ENCODE peak calls at places on chromosomes 4 and X, in six cellular contexts. I is suprapubic skin, Z is GM06990, D is fibroblast of the aortic adventitia, M is body of pancreas, K is AG09309. W is an unnamed sample.

GRCh38 chr4:133592591-133592990 is 443.5 kb downstream of the PCDH10 start:
- DNase-seq in I (no peak), Z (no peak), D (no peak), M (no peak), K (no peak), W (no peak)

GRCh38 chr4:83234902-83235644 is 49.5 kb downstream of the COQ2 start:
- DNase-seq in I (no peak), Z (no peak), D (no peak), M (no peak), K (no peak), W (no peak)

GRCh38 chr4:40395166-40395900 is 60.2 kb downstream of the CHRNA9 start:
- DNase-seq in I (no peak), Z (no peak), D (no peak), M (peak; percentile 48), K (no peak), W (no peak)

GRCh38 chr4:151407466-151408379 is 1.3 kb upstream of the FHIP1A start:
- DNase-seq in I (peak; percentile 79), Z (peak; percentile 63), D (no peak), M (peak; percentile 56), K (no peak), W (no peak)

GRCh38 chr4:188037003-188037713 is 41.6 kb downstream of the ZFP42 start:
- DNase-seq in I (no peak), Z (no peak), D (no peak), M (no peak), K (no peak), W (no peak)

GRCh38 chrX:11427082-11428033 is 134.1 kb downstream of the AMELX start:
- DNase-seq in I (peak; percentile 76), Z (peak; percentile 42), D (peak; percentile 23), M (peak; percentile 23), K (no peak), W (no peak)

GRCh38 chr4:42248986-42249385 is 96.5 kb upstream of the BEND4 start:
- DNase-seq in I (no peak), Z (no peak), D (no peak), M (no peak), K (no peak), W (no peak)

GRCh38 chr4:4995866-4996265 is 23.4 kb downstream of the CYTL1 start:
- DNase-seq in I (no peak), Z (no peak), D (peak; percentile 16), M (no peak), K (no peak), W (no peak)

GRCh38 chr4:41169256-41169655 is 45.1 kb downstream of the APBB2 start:
- DNase-seq in I (no peak), Z (no peak), D (no peak), M (no peak), K (no peak), W (no peak)

GRCh38 chr4:106284227-106284626 is 31.8 kb downstream of the TBCK start:
- DNase-seq in I (no peak), Z (no peak), D (no peak), M (no peak), K (no peak), W (no peak)

GRCh38 chrX:3435057-3435456 is 88.6 kb upstream of the MXRA5 start:
- DNase-seq in I (no peak), Z (no peak), D (no peak), M (no peak), K (no peak), W (no peak)

GRCh38 chr4:146550161-146550560 is 28.4 kb upstream of the SLC10A7 start:
- DNase-seq in I (no peak), Z (no peak), D (no peak), M (no peak), K (no peak), W (no peak)

GRCh38 chr4:146548443-146548842 is 26.7 kb upstream of the SLC10A7 start:
- DNase-seq in I (no peak), Z (no peak), D (no peak), M (no peak), K (no peak), W (no peak)

GRCh38 chr4:146545102-146545501 is 23.4 kb upstream of the SLC10A7 start:
- DNase-seq in I (no peak), Z (no peak), D (peak; percentile 66), M (no peak), K (no peak), W (no peak)
- TF ChIP-seq CTCF in I (no peak), Z (peak; percentile 58), D (peak; percentile 60), M (no peak), K (peak; percentile 46), W (no peak)

DNA sequence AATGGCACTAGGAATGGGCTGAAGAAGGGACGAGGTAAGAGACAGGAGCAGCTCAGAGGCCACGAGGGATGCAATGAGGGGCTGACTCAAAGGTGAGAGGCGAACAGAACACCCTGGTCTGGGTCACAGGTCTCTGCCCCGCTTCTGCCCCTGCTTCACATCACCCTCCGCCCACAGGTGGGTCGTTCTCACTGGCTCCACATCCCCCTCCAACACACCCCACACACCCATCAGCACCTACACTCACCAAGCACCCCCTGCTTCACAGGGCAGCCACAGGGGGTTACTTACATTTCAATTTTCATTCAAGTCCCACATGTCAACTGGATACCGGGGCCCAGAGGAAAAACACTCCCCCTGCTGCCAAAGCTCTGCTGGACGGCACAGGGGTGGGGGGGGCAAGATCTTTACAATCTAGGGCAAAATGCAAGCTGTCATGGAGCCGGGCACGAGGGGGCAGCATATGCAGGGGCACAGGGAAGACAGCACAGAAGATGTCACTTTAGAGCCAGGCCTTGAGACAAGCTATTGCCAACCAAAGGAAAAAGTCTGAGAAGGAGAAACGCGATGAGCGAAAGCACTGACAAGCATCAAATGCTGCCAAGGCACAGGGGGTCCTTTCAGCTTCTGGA is 94.1 kb downstream of the AFAP1 start:
- DNase-seq in I (no peak), Z (no peak), D (no peak), M (no peak), K (no peak), W (no peak)
- TF ChIP-seq CTCF in I (no peak), Z (peak; percentile 5), D (no peak), M (no peak), K (no peak), W (no peak)

DNA sequence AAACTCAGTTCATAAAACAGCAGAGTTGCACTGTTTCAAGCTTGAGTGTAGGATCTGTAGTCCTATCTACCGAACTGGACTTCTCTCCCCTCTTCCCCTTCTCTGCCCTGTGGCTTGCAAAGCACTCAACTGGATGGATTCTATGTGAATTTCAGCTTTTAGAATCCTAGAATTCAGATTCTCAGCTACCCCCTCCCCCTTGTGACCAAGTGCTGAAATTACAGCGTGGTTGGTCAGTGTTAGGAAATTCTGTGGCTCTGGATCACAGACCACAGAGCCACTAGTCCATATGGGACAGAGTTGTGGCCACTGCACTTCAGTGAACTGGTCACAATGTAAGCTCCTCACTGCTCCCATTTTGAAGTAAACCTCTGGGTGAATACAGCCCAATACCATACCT is 64.6 kb upstream of the TRPC5 start:
- DNase-seq in I (no peak), Z (no peak), D (no peak), M (no peak), K (no peak), W (no peak)
- TF ChIP-seq CTCF in I (no peak), Z (peak; percentile 57), D (peak; percentile 44), M (peak; percentile 8), K (peak; percentile 44), W (peak; percentile 78)

GRCh38 chr4:123524958-123525628 is 128.5 kb downstream of the SPRY1 start:
- DNase-seq in I (no peak), Z (no peak), D (no peak), M (no peak), K (no peak), W (no peak)
- TF ChIP-seq CTCF in I (no peak), Z (no peak), D (no peak), M (no peak), K (no peak), W (no peak)

GRCh38 chr4:118727360-118727759 is 42.2 kb downstream of the METTL14 start:
- DNase-seq in I (no peak), Z (no peak), D (no peak), M (no peak), K (no peak), W (no peak)

GRCh38 chr4:118734491-118735205 is 49.5 kb downstream of the METTL14 start:
- DNase-seq in I (no peak), Z (no peak), D (no peak), M (no peak), K (no peak), W (no peak)

GRCh38 chr4:118732591-118733330 is 47.6 kb downstream of the METTL14 start:
- DNase-seq in I (no peak), Z (no peak), D (peak; percentile 76), M (no peak), K (peak; percentile 37), W (no peak)

GRCh38 chr4:118730683-118731082 is 45.5 kb downstream of the METTL14 start:
- DNase-seq in I (no peak), Z (no peak), D (no peak), M (no peak), K (no peak), W (no peak)

DNA sequence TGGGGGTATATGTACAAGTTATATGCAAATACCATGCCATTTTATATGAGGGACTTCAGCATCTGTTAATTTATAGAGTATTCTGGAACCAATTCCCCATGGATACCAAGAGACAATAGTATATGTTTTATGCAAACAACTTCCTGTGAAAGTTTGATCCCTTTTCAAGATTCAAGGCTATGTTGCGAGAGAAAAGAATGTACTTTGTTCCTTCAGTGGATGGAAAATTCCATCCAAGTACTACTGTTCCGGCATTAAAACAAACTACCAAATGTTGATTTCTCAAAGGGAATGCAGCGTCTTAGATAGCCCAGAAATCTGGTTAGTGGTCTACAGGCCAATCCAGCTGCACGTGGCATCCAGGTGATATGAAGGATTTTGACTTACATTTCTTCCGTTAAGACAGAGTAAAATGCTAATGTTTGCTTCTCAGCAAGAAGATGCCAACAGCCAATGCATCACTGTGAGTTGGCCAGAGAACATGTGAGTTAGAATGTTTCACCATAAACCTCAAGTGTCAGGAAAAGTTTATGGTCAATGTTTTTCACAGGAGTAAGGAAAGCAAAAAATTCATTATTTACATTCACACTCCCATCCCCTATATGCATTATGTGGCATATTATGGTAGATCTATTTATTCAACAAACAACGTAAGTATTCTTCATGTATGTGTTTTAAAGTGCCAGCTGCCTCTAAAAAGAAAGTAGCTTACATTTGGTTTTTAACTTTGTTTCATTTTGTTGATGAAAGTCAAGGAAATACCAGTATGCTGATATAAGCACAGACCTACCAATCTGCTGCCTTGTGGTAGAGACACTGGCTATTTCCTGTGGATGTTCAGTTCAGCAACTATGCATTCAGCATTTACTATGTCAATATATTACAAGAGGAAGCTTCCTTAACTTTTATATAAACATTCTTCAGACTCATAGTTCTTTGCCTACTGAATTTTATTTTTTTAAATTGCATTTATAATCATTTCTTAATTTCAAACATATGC is 44.4 kb downstream of the METTL14 start:
- DNase-seq in I (no peak), Z (no peak), D (peak; percentile 51), M (no peak), K (peak; percentile 27), W (no peak)
- TF ChIP-seq CTCF in I (no peak), Z (no peak), D (no peak), M (no peak), K (no peak), W (no peak)

DNA sequence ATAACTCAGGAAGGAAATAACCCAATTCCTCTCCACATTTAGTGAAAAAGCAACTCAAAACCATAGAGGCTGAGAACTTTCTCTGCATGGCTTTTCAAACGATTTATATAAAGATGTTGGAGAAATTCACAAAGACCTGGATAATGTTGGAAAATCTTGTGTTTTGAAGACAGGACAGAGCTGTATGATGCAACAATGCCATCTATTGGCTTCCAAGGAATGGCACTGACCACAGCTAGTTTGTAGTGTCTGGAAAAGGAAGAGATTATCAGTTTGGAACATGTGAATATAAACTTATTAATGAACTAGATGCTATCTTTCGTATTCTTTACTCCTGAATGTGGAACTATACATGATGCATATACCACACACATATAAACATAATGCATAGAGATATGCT is 503.6 kb downstream of the IL1RAPL1 start:
- DNase-seq in I (no peak), Z (no peak), D (peak; percentile 45), M (no peak), K (no peak), W (no peak)
- TF ChIP-seq CTCF in I (no peak), Z (peak; percentile 37), D (peak; percentile 23), M (peak; percentile 10), K (no peak), W (no peak)

GRCh38 chrX:39890807-39891206 is 207.0 kb downstream of the BCOR start:
- DNase-seq in I (no peak), Z (no peak), D (no peak), M (no peak), K (no peak), W (no peak)
- TF ChIP-seq CTCF in I (no peak), Z (no peak), D (no peak), M (no peak), K (no peak), W (no peak)